ENCODE peak calls at places on chromosomes 7 and 10, in nine cellular contexts. One of them, this sample, is unnamed. For H3K4me1, the result is how much of the 10 kb centered on the place peaks cover.

GRCh38 chr7:112648781-112649180 is 141.4 kb downstream of the TMEM168 start:
- DNase-seq in GM12878: no peak
- DNase-seq in prostate gland: no peak
- DNase-seq in K562: no peak
- DNase-seq in spleen: no peak
- DNase-seq in Panc1: no peak
- DNase-seq in H1: no peak
- DNase-seq in transverse colon: no peak
- DNase-seq in sigmoid colon: no peak
- DNase-seq in this sample: no peak

GRCh38 chr10:61760943-61761824 is 98.5 kb downstream of the CABCOCO1 start:
- DNase-seq in spleen: no peak
- DNase-seq in transverse colon: peak
- DNase-seq in Panc1: no peak
- DNase-seq in K562: no peak
- DNase-seq in H1: no peak
- DNase-seq in GM12878: no peak
- DNase-seq in prostate gland: no peak
- DNase-seq in sigmoid colon: no peak
- DNase-seq in this sample: no peak

GRCh38 chr10:7193369-7193768 is 217.5 kb downstream of the SFMBT2 start:
- DNase-seq in H1: no peak
- DNase-seq in Panc1: no peak
- DNase-seq in transverse colon: no peak
- DNase-seq in spleen: no peak
- DNase-seq in prostate gland: no peak
- DNase-seq in GM12878: no peak
- DNase-seq in K562: no peak
- DNase-seq in sigmoid colon: no peak
- DNase-seq in this sample: no peak

GRCh38 chr10:113035724-113036312 is 85.8 kb downstream of the TCF7L2 start:
- DNase-seq in sigmoid colon: no peak
- DNase-seq in prostate gland: no peak
- DNase-seq in GM12878: no peak
- DNase-seq in H1: no peak
- DNase-seq in Panc1: no peak
- DNase-seq in K562: no peak
- DNase-seq in transverse colon: peak
- DNase-seq in spleen: no peak
- DNase-seq in this sample: no peak

GRCh38 chr7:104010052-104010909 is 20.8 kb upstream of the RELN start:
- DNase-seq in prostate gland: no peak
- DNase-seq in H1: no peak
- DNase-seq in Panc1: no peak
- DNase-seq in GM12878: no peak
- DNase-seq in sigmoid colon: no peak
- DNase-seq in K562: no peak
- DNase-seq in spleen: no peak
- DNase-seq in transverse colon: no peak
- DNase-seq in this sample: no peak

GRCh38 chr7:88455696-88456095 is 149.0 kb upstream of the STEAP4 start:
- DNase-seq in K562: no peak
- DNase-seq in transverse colon: no peak
- DNase-seq in H1: no peak
- DNase-seq in Panc1: no peak
- DNase-seq in sigmoid colon: no peak
- DNase-seq in GM12878: no peak
- DNase-seq in spleen: no peak
- DNase-seq in prostate gland: no peak
- DNase-seq in this sample: no peak

GRCh38 chr10:118626953-118627352 is 31.5 kb upstream of the PRLHR start:
- DNase-seq in H1: peak
- DNase-seq in sigmoid colon: no peak
- DNase-seq in Panc1: no peak
- DNase-seq in spleen: no peak
- DNase-seq in transverse colon: no peak
- DNase-seq in prostate gland: no peak
- DNase-seq in GM12878: no peak
- DNase-seq in K562: peak
- DNase-seq in this sample: no peak

GRCh38 chr10:98267894-98268693 is at the start of gene LOXL4:
- DNase-seq in GM12878: no peak
- DNase-seq in transverse colon: no peak
- DNase-seq in Panc1: no peak
- DNase-seq in K562: peak
- DNase-seq in H1: no peak
- DNase-seq in prostate gland: no peak
- DNase-seq in spleen: no peak
- DNase-seq in sigmoid colon: peak
- DNase-seq in this sample: peak

GRCh38 chr7:134502463-134502862 is 24.9 kb upstream of the AKR1B10 start:
- DNase-seq in sigmoid colon: peak
- DNase-seq in transverse colon: peak
- DNase-seq in prostate gland: no peak
- DNase-seq in spleen: no peak
- DNase-seq in H1: no peak
- DNase-seq in Panc1: no peak
- DNase-seq in K562: no peak
- DNase-seq in GM12878: no peak
- DNase-seq in this sample: no peak

GRCh38 chr7:12094365-12094921 is 116.7 kb upstream of the TMEM106B start:
- DNase-seq in sigmoid colon: no peak
- DNase-seq in GM12878: no peak
- DNase-seq in K562: no peak
- DNase-seq in Panc1: no peak
- DNase-seq in prostate gland: no peak
- DNase-seq in transverse colon: no peak
- DNase-seq in H1: peak
- DNase-seq in spleen: no peak
- DNase-seq in this sample: no peak

GRCh38 chr10:109922976-109923921 is at the start of gene XPNPEP1:
- DNase-seq in prostate gland: peak
- DNase-seq in GM12878: no peak
- DNase-seq in spleen: peak
- DNase-seq in K562: peak
- DNase-seq in Panc1: no peak
- DNase-seq in sigmoid colon: peak
- DNase-seq in H1: peak
- DNase-seq in transverse colon: peak
- DNase-seq in this sample: peak

GRCh38 chr10:59907918-59908807 is 1.8 kb upstream of the CCDC6 start:
- DNase-seq in K562: peak
- DNase-seq in spleen: no peak
- DNase-seq in GM12878: no peak
- DNase-seq in prostate gland: peak
- DNase-seq in Panc1: peak
- DNase-seq in transverse colon: peak
- DNase-seq in H1: peak
- DNase-seq in sigmoid colon: peak
- DNase-seq in this sample: peak

DNA sequence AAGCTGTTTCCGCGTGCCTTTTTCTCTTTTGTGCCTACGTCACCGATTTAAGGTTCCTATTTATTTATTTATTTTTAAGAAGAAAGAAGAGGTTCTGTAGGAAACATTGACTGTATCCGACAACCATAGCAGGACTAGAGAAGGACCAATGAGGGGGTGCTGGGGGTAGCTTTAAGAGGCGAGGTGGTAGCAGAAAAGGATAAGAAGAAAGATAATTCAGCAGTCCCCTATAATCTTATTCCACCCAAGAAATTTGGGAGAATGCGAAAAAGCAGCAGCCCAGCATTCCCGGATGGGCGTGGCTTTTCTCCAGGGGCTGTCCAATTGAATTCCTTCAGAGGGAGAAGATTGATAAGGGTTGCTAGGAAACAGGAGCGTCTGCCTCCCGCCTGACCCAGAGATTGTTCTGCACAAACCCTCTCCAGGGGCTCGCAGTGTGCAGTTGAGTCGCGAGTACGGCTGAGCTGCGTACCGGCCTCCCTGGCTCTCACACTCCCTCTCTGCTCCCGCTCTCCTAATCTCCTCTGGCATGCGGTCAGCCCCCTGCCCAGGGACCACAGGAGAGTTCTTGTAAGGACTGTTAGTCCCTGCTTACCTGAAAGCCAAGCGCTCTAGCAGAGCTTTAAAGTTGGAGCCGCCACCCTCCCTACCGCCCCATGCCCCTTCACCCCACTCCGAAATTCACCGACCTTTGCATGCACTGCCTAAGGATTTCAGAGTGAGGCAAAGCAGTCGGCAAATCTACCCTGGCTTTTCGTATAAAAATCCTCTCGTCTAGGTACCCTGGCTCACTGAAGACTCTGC is at the start of gene GRM3:
- DNase-seq in sigmoid colon: no peak
- DNase-seq in H1: peak
- DNase-seq in spleen: no peak
- DNase-seq in K562: peak
- DNase-seq in Panc1: no peak
- DNase-seq in transverse colon: no peak
- DNase-seq in prostate gland: no peak
- DNase-seq in GM12878: no peak
- DNase-seq in this sample: no peak
- TF ChIP-seq POLR2AphosphoS5 in sigmoid colon: no peak
- TF ChIP-seq POLR2AphosphoS5 in H1: no peak
- TF ChIP-seq POLR2AphosphoS5 in spleen: no peak
- TF ChIP-seq POLR2AphosphoS5 in K562: no peak
- TF ChIP-seq POLR2AphosphoS5 in Panc1: no peak
- TF ChIP-seq POLR2AphosphoS5 in transverse colon: no peak
- TF ChIP-seq POLR2AphosphoS5 in prostate gland: no peak
- TF ChIP-seq POLR2AphosphoS5 in GM12878: no peak
- TF ChIP-seq POLR2AphosphoS5 in this sample: no peak

GRCh38 chr10:89327803-89328441 is at the start of gene IFIT3:
- DNase-seq in GM12878: peak
- DNase-seq in prostate gland: peak
- DNase-seq in transverse colon: peak
- DNase-seq in Panc1: peak
- DNase-seq in H1: no peak
- DNase-seq in sigmoid colon: peak
- DNase-seq in spleen: no peak
- DNase-seq in K562: peak
- DNase-seq in this sample: peak

GRCh38 chr10:89337493-89337892 is 9.7 kb downstream of the IFIT3 start:
- DNase-seq in K562: no peak
- DNase-seq in Panc1: no peak
- DNase-seq in sigmoid colon: no peak
- DNase-seq in prostate gland: no peak
- DNase-seq in spleen: no peak
- DNase-seq in GM12878: peak
- DNase-seq in H1: no peak
- DNase-seq in transverse colon: no peak
- DNase-seq in this sample: no peak

GRCh38 chr10:89330537-89330936 is 2.7 kb downstream of the IFIT3 start:
- DNase-seq in prostate gland: no peak
- DNase-seq in sigmoid colon: no peak
- DNase-seq in GM12878: no peak
- DNase-seq in transverse colon: no peak
- DNase-seq in H1: no peak
- DNase-seq in spleen: no peak
- DNase-seq in Panc1: no peak
- DNase-seq in K562: no peak
- DNase-seq in this sample: no peak

GRCh38 chr10:89332092-89332633 is 4.4 kb downstream of the IFIT3 start:
- DNase-seq in K562: peak
- DNase-seq in prostate gland: no peak
- DNase-seq in GM12878: peak
- DNase-seq in transverse colon: no peak
- DNase-seq in sigmoid colon: no peak
- DNase-seq in Panc1: no peak
- DNase-seq in H1: no peak
- DNase-seq in spleen: no peak
- DNase-seq in this sample: no peak

GRCh38 chr10:89332718-89333281 is 5.0 kb downstream of the IFIT3 start:
- DNase-seq in GM12878: peak
- DNase-seq in H1: no peak
- DNase-seq in transverse colon: no peak
- DNase-seq in K562: no peak
- DNase-seq in spleen: no peak
- DNase-seq in sigmoid colon: no peak
- DNase-seq in prostate gland: no peak
- DNase-seq in Panc1: no peak
- DNase-seq in this sample: no peak
- H3K4me1 ChIP-seq in GM12878: under half
- H3K4me1 ChIP-seq in H1: under half
- H3K4me1 ChIP-seq in transverse colon: under half
- H3K4me1 ChIP-seq in K562: under half
- H3K4me1 ChIP-seq in spleen: half or more
- H3K4me1 ChIP-seq in sigmoid colon: under half
- H3K4me1 ChIP-seq in prostate gland: under half
- H3K4me1 ChIP-seq in Panc1: under half
- H3K4me1 ChIP-seq in this sample: under half

GRCh38 chr10:3958472-3958996 is 173.5 kb upstream of the KLF6 start:
- DNase-seq in Panc1: no peak
- DNase-seq in H1: no peak
- DNase-seq in spleen: no peak
- DNase-seq in transverse colon: no peak
- DNase-seq in GM12878: no peak
- DNase-seq in prostate gland: no peak
- DNase-seq in K562: no peak
- DNase-seq in sigmoid colon: no peak
- DNase-seq in this sample: no peak
- TF ChIP-seq POLR2AphosphoS5 in Panc1: no peak
- TF ChIP-seq POLR2AphosphoS5 in H1: no peak
- TF ChIP-seq POLR2AphosphoS5 in spleen: no peak
- TF ChIP-seq POLR2AphosphoS5 in transverse colon: no peak
- TF ChIP-seq POLR2AphosphoS5 in GM12878: no peak
- TF ChIP-seq POLR2AphosphoS5 in prostate gland: no peak
- TF ChIP-seq POLR2AphosphoS5 in K562: no peak
- TF ChIP-seq POLR2AphosphoS5 in sigmoid colon: no peak
- TF ChIP-seq POLR2AphosphoS5 in this sample: no peak

GRCh38 chr10:80199828-80200227 is 5.5 kb downstream of the ANXA11 start:
- DNase-seq in transverse colon: peak
- DNase-seq in Panc1: no peak
- DNase-seq in prostate gland: no peak
- DNase-seq in H1: no peak
- DNase-seq in GM12878: no peak
- DNase-seq in sigmoid colon: no peak
- DNase-seq in K562: no peak
- DNase-seq in spleen: no peak
- DNase-seq in this sample: no peak

GRCh38 chr10:80200687-80201086 is 4.7 kb downstream of the ANXA11 start:
- DNase-seq in spleen: no peak
- DNase-seq in GM12878: no peak
- DNase-seq in prostate gland: no peak
- DNase-seq in Panc1: no peak
- DNase-seq in transverse colon: no peak
- DNase-seq in sigmoid colon: no peak
- DNase-seq in H1: no peak
- DNase-seq in K562: no peak
- DNase-seq in this sample: no peak

GRCh38 chr10:80202934-80203834 is 2.2 kb downstream of the ANXA11 start:
- DNase-seq in H1: no peak
- DNase-seq in prostate gland: peak
- DNase-seq in GM12878: peak
- DNase-seq in spleen: peak
- DNase-seq in Panc1: no peak
- DNase-seq in sigmoid colon: peak
- DNase-seq in K562: peak
- DNase-seq in transverse colon: peak
- DNase-seq in this sample: no peak

GRCh38 chr10:80200259-80200658 is 5.1 kb downstream of the ANXA11 start:
- DNase-seq in GM12878: no peak
- DNase-seq in prostate gland: no peak
- DNase-seq in K562: no peak
- DNase-seq in Panc1: no peak
- DNase-seq in transverse colon: no peak
- DNase-seq in H1: no peak
- DNase-seq in spleen: no peak
- DNase-seq in sigmoid colon: no peak
- DNase-seq in this sample: no peak

GRCh38 chr10:80201592-80202256 is 3.6 kb downstream of the ANXA11 start:
- DNase-seq in spleen: no peak
- DNase-seq in Panc1: no peak
- DNase-seq in K562: peak
- DNase-seq in sigmoid colon: no peak
- DNase-seq in GM12878: no peak
- DNase-seq in prostate gland: no peak
- DNase-seq in H1: no peak
- DNase-seq in transverse colon: peak
- DNase-seq in this sample: no peak
- H3K4me1 ChIP-seq in spleen: half or more
- H3K4me1 ChIP-seq in Panc1: half or more
- H3K4me1 ChIP-seq in K562: half or more
- H3K4me1 ChIP-seq in sigmoid colon: half or more
- H3K4me1 ChIP-seq in GM12878: under half
- H3K4me1 ChIP-seq in prostate gland: under half
- H3K4me1 ChIP-seq in H1: under half
- H3K4me1 ChIP-seq in transverse colon: half or more
- H3K4me1 ChIP-seq in this sample: under half

This sample was measured in breast epithelium.